ENCODE peak calls at places on chromosomes 16 and 17, in eight cellular contexts. F, E, L, D, T, I, Q and J are unnamed samples.

GRCh38 chr17:75897076-75898019 is 597 bp upstream of the TRIM65 start:
- ATAC-seq in L (no peak), T (peak), Q (peak), F (peak), I (no peak), E (no peak), D (no peak), J (no peak)

GRCh38 chr16:8946544-8946943 is 17.2 kb downstream of the USP7 start:
- ATAC-seq in T (no peak), F (no peak), E (no peak), Q (peak), I (peak), L (no peak), D (peak), J (no peak)

GRCh38 chr16:46736695-46737094 is 11.4 kb downstream of the MYLK3 start:
- ATAC-seq in D (no peak), Q (peak), E (no peak), F (no peak), I (no peak), T (peak), L (no peak), J (no peak)

GRCh38 chr17:32104158-32104557 is 38.1 kb upstream of the RHOT1 start:
- ATAC-seq in T (no peak), E (no peak), I (no peak), D (no peak), L (no peak), F (no peak), Q (no peak), J (no peak)

GRCh38 chr16:2764718-2765117 is 12.3 kb downstream of the SRRM2 start:
- ATAC-seq in L (no peak), Q (no peak), I (no peak), E (no peak), T (no peak), D (no peak), F (no peak), J (no peak)

GRCh38 chr17:31798205-31798724 is 60.8 kb downstream of the COPRS start:
- ATAC-seq in Q (no peak), F (no peak), I (no peak), E (no peak), T (peak), L (no peak), D (no peak), J (no peak)

GRCh38 chr16:58187657-58188430 is 10.1 kb downstream of the CSNK2A2 start:
- ATAC-seq in F (no peak), Q (no peak), I (no peak), T (no peak), E (no peak), D (no peak), L (no peak), J (no peak)

GRCh38 chr17:76528528-76529223 is 8.8 kb downstream of the CYGB start:
- ATAC-seq in I (peak), T (no peak), L (no peak), F (no peak), Q (no peak), D (peak), E (peak), J (peak)

GRCh38 chr17:15269690-15270089 is 4.6 kb upstream of the PMP22 start:
- ATAC-seq in I (no peak), F (no peak), L (no peak), T (no peak), Q (no peak), E (no peak), D (no peak), J (no peak)

GRCh38 chr17:17203173-17203730 is 2.9 kb downstream of the PLD6 start:
- ATAC-seq in F (no peak), Q (no peak), I (no peak), T (no peak), E (no peak), D (no peak), L (no peak), J (no peak)

GRCh38 chr16:3187798-3188674 is at the start of gene OR1F1:
- ATAC-seq in Q (peak), T (peak), I (peak), F (no peak), E (peak), D (no peak), L (peak), J (no peak)

GRCh38 chr17:59962739-59963318 is 1.7 kb downstream of the RNFT1 start:
- ATAC-seq in F (no peak), Q (no peak), L (no peak), T (no peak), E (no peak), D (no peak), I (no peak), J (no peak)

GRCh38 chr17:1036171-1036844 is 39.4 kb downstream of the TIMM22 start:
- ATAC-seq in I (no peak), Q (no peak), D (no peak), E (no peak), T (peak), F (no peak), L (peak), J (no peak)

GRCh38 chr17:57091186-57091618 is 6.2 kb downstream of the AKAP1 start:
- ATAC-seq in D (no peak), L (no peak), E (no peak), Q (no peak), I (no peak), F (peak), T (no peak), J (peak)

GRCh38 chr16:4098496-4098895 is 17.7 kb downstream of the ADCY9 start:
- ATAC-seq in Q (no peak), T (no peak), E (no peak), I (no peak), D (no peak), L (peak), F (no peak), J (no peak)

GRCh38 chr16:35908942-35909341 is 2449.5 kb downstream of the TP53TG3F start:
- ATAC-seq in Q (no peak), L (no peak), T (no peak), I (no peak), D (no peak), F (no peak), E (peak), J (no peak)

GRCh38 chr16:11462861-11463260 is 117.6 kb downstream of the RMI2 start:
- ATAC-seq in E (no peak), D (no peak), L (no peak), T (no peak), Q (no peak), F (no peak), I (no peak), J (no peak)
- TF ChIP-seq POLR2AphosphoS5 in E (no peak), D (no peak), L (no peak), T (no peak), Q (no peak), F (no peak), I (no peak), J (no peak)

GRCh38 chr17:49496866-49497146 is 1.7 kb downstream of the NGFR start:
- ATAC-seq in L (no peak), D (no peak), I (no peak), Q (peak), T (no peak), F (no peak), E (no peak), J (no peak)
- TF ChIP-seq POLR2AphosphoS5 in L (no peak), D (no peak), I (no peak), Q (no peak), T (no peak), F (no peak), E (no peak), J (no peak)

GRCh38 chr16:13660807-13661206 is 259.1 kb upstream of the ERCC4 start:
- ATAC-seq in I (no peak), E (no peak), L (no peak), T (no peak), Q (no peak), D (no peak), F (no peak), J (no peak)
- TF ChIP-seq POLR2AphosphoS5 in I (no peak), E (no peak), L (no peak), T (no peak), Q (no peak), D (no peak), F (no peak), J (no peak)

GRCh38 chr17:80779336-80779735 is 212.3 kb upstream of the CHMP6 start:
- ATAC-seq in D (no peak), F (no peak), T (no peak), I (no peak), L (no peak), Q (no peak), E (no peak), J (no peak)

GRCh38 chr17:80781851-80782277 is 209.8 kb upstream of the CHMP6 start:
- ATAC-seq in F (no peak), L (no peak), T (no peak), I (peak), E (no peak), D (no peak), Q (no peak), J (no peak)

GRCh38 chr17:80781188-80781577 is 210.5 kb upstream of the CHMP6 start:
- ATAC-seq in I (no peak), L (no peak), E (no peak), D (no peak), Q (no peak), T (no peak), F (no peak), J (no peak)

GRCh38 chr17:80779961-80780380 is 211.7 kb upstream of the CHMP6 start:
- ATAC-seq in D (no peak), F (peak), L (no peak), E (no peak), T (no peak), I (no peak), Q (no peak), J (peak)

GRCh38 chr17:80780381-80781187 is 211.1 kb upstream of the CHMP6 start:
- ATAC-seq in F (peak), Q (peak), I (no peak), T (no peak), D (peak), L (no peak), E (no peak), J (peak)
- TF ChIP-seq POLR2AphosphoS5 in F (no peak), Q (no peak), I (no peak), T (no peak), D (no peak), L (no peak), E (no peak), J (no peak)

DNA sequence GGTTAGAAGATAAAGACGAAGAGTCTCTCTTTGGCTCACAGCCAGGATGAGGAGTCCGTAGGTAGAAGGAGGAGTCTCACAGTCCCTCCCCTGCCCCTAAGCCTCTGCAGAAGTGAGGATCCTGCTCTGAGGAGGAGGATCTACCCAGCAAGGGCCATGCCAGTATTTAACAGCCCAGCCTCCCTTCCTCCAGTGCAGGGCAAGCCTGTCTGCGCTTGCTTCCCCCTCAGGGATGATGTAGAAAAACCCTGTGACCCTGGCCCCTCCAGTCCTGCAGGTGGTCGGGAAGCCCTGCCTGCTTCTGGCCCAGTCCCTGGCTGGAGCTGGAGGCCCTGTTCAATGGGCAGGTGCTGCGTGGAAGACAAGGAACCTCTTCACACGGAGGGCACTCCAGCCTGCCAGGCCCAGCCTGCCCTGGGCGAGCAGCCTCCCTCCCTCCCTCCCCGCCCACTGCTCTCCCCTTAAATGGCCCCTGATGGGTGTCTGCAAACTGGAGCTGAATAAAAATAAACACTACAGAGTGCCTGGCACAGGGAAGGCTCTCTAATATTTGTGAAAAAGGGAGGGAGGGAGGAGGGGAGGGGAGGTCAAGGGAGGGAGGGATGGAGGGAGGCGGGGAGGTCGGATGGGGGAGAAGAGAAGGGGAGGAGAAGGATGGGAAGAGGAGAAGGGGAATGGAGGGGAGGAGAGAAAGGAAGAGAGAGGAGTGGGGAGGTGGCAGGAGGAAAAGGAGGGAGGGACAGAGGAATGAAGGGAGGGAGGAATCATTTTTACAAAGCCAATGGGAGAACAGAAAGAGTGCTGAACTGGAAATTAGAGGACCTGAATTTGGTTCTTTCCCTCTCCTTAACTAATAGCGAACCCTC is 222.9 kb upstream of the TNRC6C start:
- ATAC-seq in Q (peak), T (peak), F (peak), D (no peak), L (no peak), I (peak), E (no peak), J (peak)
- TF ChIP-seq POLR2AphosphoS5 in Q (no peak), T (no peak), F (no peak), D (no peak), L (no peak), I (no peak), E (no peak), J (peak)

DNA sequence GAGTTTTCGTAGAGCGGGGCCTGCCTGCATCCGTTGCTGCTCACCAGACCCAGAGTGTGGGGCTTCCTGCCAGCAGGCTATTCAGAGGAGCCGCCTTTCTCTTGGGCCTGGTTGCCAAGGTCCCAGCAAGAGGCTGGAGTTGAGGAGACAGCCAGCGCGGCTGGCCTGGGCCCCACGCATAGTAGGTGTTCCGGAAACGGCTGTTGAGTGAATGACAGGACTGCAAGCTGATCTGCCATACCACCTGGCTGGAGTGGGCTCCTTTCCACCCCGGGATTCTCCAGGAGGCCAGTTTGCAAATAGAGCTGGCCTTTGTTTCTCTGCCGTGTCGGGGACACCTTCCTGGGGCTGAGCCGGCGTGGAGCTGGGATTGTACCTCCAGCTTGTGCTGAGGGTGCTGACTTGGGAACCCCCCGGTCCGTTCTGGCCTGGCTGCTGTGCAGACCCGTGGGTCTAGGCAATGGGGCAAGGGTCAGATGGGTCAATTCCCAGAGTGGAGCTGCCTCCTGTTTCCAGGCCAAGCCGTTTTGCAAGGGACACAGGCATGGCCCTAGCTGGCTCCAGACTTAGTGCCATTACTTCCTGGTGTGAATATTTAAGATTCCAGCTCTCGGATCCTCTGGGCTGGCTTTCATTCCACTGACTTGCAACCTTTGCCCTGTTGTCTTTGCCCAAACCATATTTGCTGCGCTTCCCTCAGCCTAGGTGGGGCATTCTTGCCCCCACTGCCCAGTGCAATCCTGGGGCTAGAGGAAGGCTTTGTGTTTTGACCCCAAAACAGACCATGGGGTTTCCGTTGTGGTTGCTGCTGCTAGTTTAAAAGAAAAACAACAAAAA is 68.8 kb downstream of the CMIP start:
- ATAC-seq in T (peak), Q (peak), E (peak), F (no peak), L (peak), I (peak), D (peak), J (peak)
- TF ChIP-seq POLR2AphosphoS5 in T (no peak), Q (no peak), E (no peak), F (no peak), L (no peak), I (no peak), D (no peak), J (no peak)

DNA sequence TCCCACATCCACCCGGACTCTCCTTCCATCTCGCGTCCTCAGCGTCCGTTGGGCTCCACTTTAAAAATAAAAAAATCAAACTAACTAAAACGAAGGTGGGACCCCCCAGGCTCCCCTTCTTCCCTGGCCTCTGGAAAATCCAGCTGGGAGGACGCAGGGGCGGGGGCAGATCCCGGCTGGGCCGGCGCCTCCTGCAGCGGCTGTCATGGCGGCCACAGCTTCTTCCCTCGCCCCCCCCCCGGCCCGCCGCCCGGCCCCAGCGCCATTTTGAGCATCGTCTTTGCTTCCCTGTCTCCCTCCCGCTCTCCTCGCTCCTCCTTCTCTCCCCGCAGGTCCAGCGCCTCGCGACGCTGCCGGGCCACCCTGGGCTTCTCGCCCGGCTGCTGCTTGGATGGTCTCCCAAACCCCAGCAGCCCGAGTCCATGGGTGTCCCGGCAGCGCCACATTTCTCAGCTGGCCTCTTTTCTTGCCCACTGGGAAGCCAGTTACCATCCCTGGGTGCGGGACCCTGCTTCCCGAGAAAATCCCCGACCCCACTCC is 3.3 kb downstream of the HOXB2 start:
- ATAC-seq in T (no peak), E (no peak), F (peak), Q (peak), L (peak), I (peak), D (peak), J (peak)
- TF ChIP-seq POLR2AphosphoS5 in T (no peak), E (no peak), F (no peak), Q (no peak), L (peak), I (peak), D (no peak), J (peak)